ENCODE peak calls at places on chromosomes 13 and 19, in nine cellular contexts. One of them, this sample, is unnamed. For H3K36me3 and H3K27me3, the result is how much of the 10 kb centered on the place peaks cover.

GRCh38 chr19:7177926-7178325 is 108.4 kb downstream of the ZNF557 start:
- DNase-seq in stomach: no peak
- DNase-seq in K562: no peak
- DNase-seq in ovary: no peak
- DNase-seq in tibial nerve: no peak
- DNase-seq in upper lobe of left lung: no peak
- DNase-seq in sigmoid colon: peak
- DNase-seq in SK-N-SH: no peak
- DNase-seq in H1: no peak
- DNase-seq in this sample: no peak

GRCh38 chr13:45042539-45042938 is 53.2 kb downstream of the GPALPP1 start:
- DNase-seq in stomach: no peak
- DNase-seq in K562: peak
- DNase-seq in ovary: no peak
- DNase-seq in tibial nerve: no peak
- DNase-seq in upper lobe of left lung: no peak
- DNase-seq in sigmoid colon: no peak
- DNase-seq in SK-N-SH: no peak
- DNase-seq in H1: no peak
- DNase-seq in this sample: no peak

GRCh38 chr13:73058741-73059459 is at the start of gene KLF5:
- DNase-seq in stomach: peak
- DNase-seq in K562: peak
- DNase-seq in ovary: peak
- DNase-seq in tibial nerve: peak
- DNase-seq in upper lobe of left lung: peak
- DNase-seq in sigmoid colon: peak
- DNase-seq in SK-N-SH: peak
- DNase-seq in H1: peak
- DNase-seq in this sample: peak

GRCh38 chr13:100872761-100873160 is 198.2 kb upstream of the TMTC4 start:
- DNase-seq in stomach: no peak
- DNase-seq in K562: no peak
- DNase-seq in ovary: no peak
- DNase-seq in tibial nerve: no peak
- DNase-seq in upper lobe of left lung: no peak
- DNase-seq in sigmoid colon: no peak
- DNase-seq in SK-N-SH: no peak
- DNase-seq in H1: no peak
- DNase-seq in this sample: no peak

GRCh38 chr19:55146648-55147218 is 2.3 kb downstream of the TNNT1 start:
- DNase-seq in stomach: no peak
- DNase-seq in K562: peak
- DNase-seq in ovary: no peak
- DNase-seq in tibial nerve: no peak
- DNase-seq in upper lobe of left lung: peak
- DNase-seq in sigmoid colon: no peak
- DNase-seq in SK-N-SH: peak
- DNase-seq in H1: peak
- DNase-seq in this sample: no peak

GRCh38 chr19:14070268-14071050 is 2.1 kb upstream of the MISP3 start:
- DNase-seq in stomach: no peak
- DNase-seq in K562: no peak
- DNase-seq in ovary: no peak
- DNase-seq in tibial nerve: no peak
- DNase-seq in upper lobe of left lung: peak
- DNase-seq in sigmoid colon: no peak
- DNase-seq in SK-N-SH: no peak
- DNase-seq in H1: no peak
- DNase-seq in this sample: no peak

GRCh38 chr13:70523622-70524021 is 415.4 kb upstream of the KLHL1 start:
- DNase-seq in stomach: no peak
- DNase-seq in K562: no peak
- DNase-seq in ovary: no peak
- DNase-seq in tibial nerve: no peak
- DNase-seq in upper lobe of left lung: no peak
- DNase-seq in sigmoid colon: no peak
- DNase-seq in SK-N-SH: peak
- DNase-seq in H1: no peak
- DNase-seq in this sample: no peak

GRCh38 chr19:16525751-16526481 is 16.3 kb downstream of the CHERP start:
- DNase-seq in stomach: no peak
- DNase-seq in K562: no peak
- DNase-seq in ovary: no peak
- DNase-seq in tibial nerve: no peak
- DNase-seq in upper lobe of left lung: peak
- DNase-seq in sigmoid colon: no peak
- DNase-seq in SK-N-SH: no peak
- DNase-seq in H1: no peak
- DNase-seq in this sample: no peak

DNA sequence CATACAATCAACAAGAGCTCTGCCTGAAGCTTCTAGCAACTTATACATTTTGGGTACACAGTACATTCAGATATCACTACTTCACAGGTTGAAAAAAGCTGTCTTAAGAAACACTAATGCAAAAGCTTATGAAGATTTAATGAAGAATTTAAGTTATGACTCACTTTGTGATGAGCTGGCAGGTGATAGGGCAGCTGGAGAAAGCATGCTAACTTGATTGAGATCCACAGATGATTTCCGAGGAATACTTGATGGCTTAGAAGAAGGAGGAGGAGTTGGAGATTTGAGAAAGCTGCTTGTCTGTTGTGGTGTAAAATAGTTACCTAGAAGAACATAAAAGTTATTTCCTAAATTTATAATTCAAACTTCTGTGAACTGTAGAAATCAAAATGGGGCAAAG is 23.3 kb downstream of the EXOSC8 start:
- DNase-seq in stomach: no peak
- DNase-seq in K562: no peak
- DNase-seq in ovary: no peak
- DNase-seq in tibial nerve: no peak
- DNase-seq in upper lobe of left lung: no peak
- DNase-seq in sigmoid colon: no peak
- DNase-seq in SK-N-SH: no peak
- DNase-seq in H1: no peak
- DNase-seq in this sample: no peak
- H3K36me3 ChIP-seq in stomach: half or more
- H3K36me3 ChIP-seq in K562: half or more
- H3K36me3 ChIP-seq in ovary: under half
- H3K36me3 ChIP-seq in tibial nerve: under half
- H3K36me3 ChIP-seq in upper lobe of left lung: under half
- H3K36me3 ChIP-seq in sigmoid colon: under half
- H3K36me3 ChIP-seq in SK-N-SH: half or more
- H3K36me3 ChIP-seq in H1: under half
- H3K36me3 ChIP-seq in this sample: under half

GRCh38 chr13:21934309-21934708 is 263.4 kb downstream of the FGF9 start:
- DNase-seq in stomach: no peak
- DNase-seq in K562: no peak
- DNase-seq in ovary: no peak
- DNase-seq in tibial nerve: no peak
- DNase-seq in upper lobe of left lung: no peak
- DNase-seq in sigmoid colon: no peak
- DNase-seq in SK-N-SH: no peak
- DNase-seq in H1: no peak
- DNase-seq in this sample: no peak

GRCh38 chr13:21936674-21937073 is 265.8 kb downstream of the FGF9 start:
- DNase-seq in stomach: no peak
- DNase-seq in K562: no peak
- DNase-seq in ovary: no peak
- DNase-seq in tibial nerve: no peak
- DNase-seq in upper lobe of left lung: no peak
- DNase-seq in sigmoid colon: no peak
- DNase-seq in SK-N-SH: no peak
- DNase-seq in H1: no peak
- DNase-seq in this sample: no peak

GRCh38 chr13:21929400-21929799 is 258.5 kb downstream of the FGF9 start:
- DNase-seq in stomach: no peak
- DNase-seq in K562: no peak
- DNase-seq in ovary: no peak
- DNase-seq in tibial nerve: no peak
- DNase-seq in upper lobe of left lung: no peak
- DNase-seq in sigmoid colon: no peak
- DNase-seq in SK-N-SH: no peak
- DNase-seq in H1: no peak
- DNase-seq in this sample: no peak

DNA sequence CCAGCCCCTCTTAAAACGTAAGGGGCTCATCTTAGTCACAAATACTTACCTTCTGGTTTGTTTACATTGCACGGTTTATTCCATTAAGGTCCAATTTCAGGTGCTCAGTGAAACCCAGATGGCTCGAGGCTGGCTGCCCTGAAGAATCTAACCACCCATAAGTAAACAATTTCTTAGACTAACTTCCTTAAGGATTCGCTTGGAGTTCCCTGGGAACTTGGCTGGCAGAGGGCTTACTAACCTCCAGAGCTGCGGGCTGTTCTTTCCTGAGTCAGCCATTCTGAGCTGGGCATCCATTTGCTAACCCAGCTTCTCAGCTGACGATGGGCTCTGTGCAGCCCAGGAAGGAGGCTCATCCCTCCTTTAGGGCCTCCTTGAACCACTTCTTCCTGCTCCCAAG is 262.1 kb downstream of the FGF9 start:
- DNase-seq in stomach: no peak
- DNase-seq in K562: no peak
- DNase-seq in ovary: no peak
- DNase-seq in tibial nerve: no peak
- DNase-seq in upper lobe of left lung: no peak
- DNase-seq in sigmoid colon: no peak
- DNase-seq in SK-N-SH: no peak
- DNase-seq in H1: no peak
- DNase-seq in this sample: no peak
- TF ChIP-seq EP300 in stomach: no peak
- TF ChIP-seq EP300 in K562: no peak
- TF ChIP-seq EP300 in ovary: no peak
- TF ChIP-seq EP300 in tibial nerve: no peak
- TF ChIP-seq EP300 in upper lobe of left lung: no peak
- TF ChIP-seq EP300 in sigmoid colon: no peak
- TF ChIP-seq EP300 in SK-N-SH: no peak
- TF ChIP-seq EP300 in H1: no peak
- TF ChIP-seq EP300 in this sample: no peak

DNA sequence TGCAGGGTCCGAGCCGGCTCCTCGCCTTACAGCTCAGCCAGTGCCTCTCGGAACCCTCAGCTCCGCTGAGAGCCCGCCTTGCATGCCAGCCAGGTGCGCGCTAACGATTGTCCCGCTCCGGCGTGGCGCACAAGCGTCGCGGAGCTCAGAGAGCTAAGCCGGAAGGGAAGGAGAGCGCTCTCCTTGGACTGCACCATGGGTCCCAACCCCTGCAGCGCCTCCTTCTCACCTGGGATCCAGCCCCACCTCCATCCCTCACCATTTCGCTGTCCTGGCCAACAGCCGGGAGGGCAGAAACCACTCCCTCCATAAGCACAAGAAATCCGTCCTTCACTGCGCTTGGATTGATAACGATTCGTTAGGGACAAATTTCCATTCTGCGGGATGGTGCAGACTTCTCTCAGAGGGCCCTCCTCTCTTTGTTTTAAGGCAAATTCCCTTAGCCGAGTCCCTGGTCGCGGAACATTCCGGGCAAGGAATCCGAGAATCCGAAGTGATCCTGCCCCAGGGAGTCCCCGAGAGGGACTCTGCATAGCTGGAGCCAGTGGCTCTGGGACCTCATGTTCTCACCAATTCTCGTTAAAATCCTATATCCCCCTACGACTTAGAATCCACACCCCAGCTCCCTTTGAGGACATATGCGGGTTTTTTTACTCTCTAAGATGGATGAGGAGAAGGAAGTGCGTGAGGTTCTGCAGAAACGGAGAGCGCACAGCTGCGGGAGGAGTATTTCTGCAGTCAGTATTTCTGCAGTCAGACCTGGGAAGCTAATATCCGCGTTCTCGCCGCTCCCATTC is 2.8 kb downstream of the GSX1 start:
- DNase-seq in stomach: no peak
- DNase-seq in K562: no peak
- DNase-seq in ovary: no peak
- DNase-seq in tibial nerve: no peak
- DNase-seq in upper lobe of left lung: peak
- DNase-seq in sigmoid colon: no peak
- DNase-seq in SK-N-SH: no peak
- DNase-seq in H1: peak
- DNase-seq in this sample: no peak
- H3K27me3 ChIP-seq in stomach: half or more
- H3K27me3 ChIP-seq in K562: half or more
- H3K27me3 ChIP-seq in ovary: under half
- H3K27me3 ChIP-seq in tibial nerve: half or more
- H3K27me3 ChIP-seq in upper lobe of left lung: half or more
- H3K27me3 ChIP-seq in sigmoid colon: half or more
- H3K27me3 ChIP-seq in SK-N-SH: half or more
- H3K27me3 ChIP-seq in H1: half or more
- H3K27me3 ChIP-seq in this sample: half or more

GRCh38 chr19:41264581-41265375 is 606 bp downstream of the HNRNPUL1 start:
- DNase-seq in stomach: peak
- DNase-seq in K562: peak
- DNase-seq in ovary: peak
- DNase-seq in tibial nerve: no peak
- DNase-seq in upper lobe of left lung: peak
- DNase-seq in sigmoid colon: peak
- DNase-seq in SK-N-SH: peak
- DNase-seq in H1: no peak
- DNase-seq in this sample: peak

GRCh38 chr19:41263850-41264580 is at the start of gene HNRNPUL1:
- DNase-seq in stomach: peak
- DNase-seq in K562: peak
- DNase-seq in ovary: peak
- DNase-seq in tibial nerve: peak
- DNase-seq in upper lobe of left lung: peak
- DNase-seq in sigmoid colon: peak
- DNase-seq in SK-N-SH: peak
- DNase-seq in H1: peak
- DNase-seq in this sample: peak

GRCh38 chr19:41265376-41266153 is 1.4 kb downstream of the HNRNPUL1 start:
- DNase-seq in stomach: peak
- DNase-seq in K562: peak
- DNase-seq in ovary: no peak
- DNase-seq in tibial nerve: no peak
- DNase-seq in upper lobe of left lung: no peak
- DNase-seq in sigmoid colon: peak
- DNase-seq in SK-N-SH: peak
- DNase-seq in H1: no peak
- DNase-seq in this sample: peak

GRCh38 chr19:41261474-41262190 is 2.5 kb upstream of the HNRNPUL1 start:
- DNase-seq in stomach: no peak
- DNase-seq in K562: no peak
- DNase-seq in ovary: peak
- DNase-seq in tibial nerve: no peak
- DNase-seq in upper lobe of left lung: no peak
- DNase-seq in sigmoid colon: no peak
- DNase-seq in SK-N-SH: no peak
- DNase-seq in H1: no peak
- DNase-seq in this sample: no peak

DNA sequence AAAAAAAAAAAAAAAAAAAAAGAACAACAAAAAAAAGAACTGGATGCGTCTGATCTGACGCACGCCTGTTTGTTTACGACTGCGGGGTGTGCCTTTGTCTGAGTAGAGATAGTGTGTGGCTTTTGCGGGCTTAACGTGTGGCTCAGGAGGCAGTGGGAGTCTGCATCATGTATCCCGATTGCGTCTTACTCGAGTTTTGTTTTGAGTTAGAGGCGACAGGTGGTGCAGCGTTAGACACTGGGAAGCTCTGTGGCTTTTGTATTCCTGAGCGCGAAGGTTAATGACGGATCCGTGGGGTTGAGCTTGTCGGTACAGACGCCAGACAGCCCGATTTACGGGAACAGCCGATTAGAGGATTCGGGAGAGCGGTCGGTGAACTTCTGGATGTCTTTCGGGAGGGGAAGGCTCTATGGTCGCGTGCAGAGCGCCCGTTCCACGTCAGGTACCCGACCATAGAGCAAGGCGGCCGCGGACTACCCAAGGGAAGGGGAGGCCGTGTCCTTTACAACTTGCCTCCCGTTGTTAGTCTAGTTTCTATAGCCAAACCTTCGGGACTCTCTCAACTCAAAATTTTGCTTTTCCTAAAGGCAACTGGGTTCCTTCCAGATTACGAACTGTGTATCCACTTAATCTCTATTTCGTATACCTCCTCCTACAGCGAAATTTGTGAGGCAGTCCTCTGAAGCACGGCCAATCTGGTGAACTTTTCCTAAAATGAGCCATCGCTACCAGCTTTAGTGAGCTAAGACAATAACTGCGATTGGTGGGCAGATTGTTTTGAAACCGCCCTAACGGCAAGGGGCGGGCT is 926 bp upstream of the HNRNPUL1 start:
- DNase-seq in stomach: peak
- DNase-seq in K562: peak
- DNase-seq in ovary: peak
- DNase-seq in tibial nerve: peak
- DNase-seq in upper lobe of left lung: peak
- DNase-seq in sigmoid colon: peak
- DNase-seq in SK-N-SH: peak
- DNase-seq in H1: peak
- DNase-seq in this sample: peak
- H3K36me3 ChIP-seq in stomach: under half
- H3K36me3 ChIP-seq in K562: under half
- H3K36me3 ChIP-seq in ovary: under half
- H3K36me3 ChIP-seq in tibial nerve: under half
- H3K36me3 ChIP-seq in upper lobe of left lung: under half
- H3K36me3 ChIP-seq in sigmoid colon: under half
- H3K36me3 ChIP-seq in SK-N-SH: under half
- H3K36me3 ChIP-seq in H1: under half
- H3K36me3 ChIP-seq in this sample: under half